ENCODE peak calls at places on chromosome 17, in ten cellular contexts. One of them, this sample, is unnamed.

GRCh38 chr17:20206068-20206467 is 196.9 kb downstream of the SPECC1 start:
- DNase-seq in LNCaP clone FGC: no peak
- DNase-seq in central memory CD8-positive, alpha-beta T cell: no peak
- DNase-seq in NCI-H510A treated with DMSO at 0.1 percent for 48 hours: peak
- DNase-seq in MV-4-11: no peak
- DNase-seq in kidney tubule cell: peak
- DNase-seq in myocyte: peak
- DNase-seq in adrenal gland: no peak
- DNase-seq in AML-193: no peak
- DNase-seq in SK-N-DZ: no peak
- DNase-seq in this sample: no peak

GRCh38 chr17:6072157-6072556 is 2.0 kb downstream of the WSCD1 start:
- DNase-seq in LNCaP clone FGC: no peak
- DNase-seq in central memory CD8-positive, alpha-beta T cell: no peak
- DNase-seq in NCI-H510A treated with DMSO at 0.1 percent for 48 hours: no peak
- DNase-seq in MV-4-11: peak
- DNase-seq in kidney tubule cell: peak
- DNase-seq in myocyte: peak
- DNase-seq in adrenal gland: no peak
- DNase-seq in AML-193: no peak
- DNase-seq in SK-N-DZ: no peak
- DNase-seq in this sample: no peak

GRCh38 chr17:65278050-65278819 is 141.1 kb downstream of the RGS9 start:
- DNase-seq in LNCaP clone FGC: peak
- DNase-seq in central memory CD8-positive, alpha-beta T cell: no peak
- DNase-seq in NCI-H510A treated with DMSO at 0.1 percent for 48 hours: peak
- DNase-seq in MV-4-11: no peak
- DNase-seq in kidney tubule cell: peak
- DNase-seq in myocyte: peak
- DNase-seq in adrenal gland: peak
- DNase-seq in AML-193: no peak
- DNase-seq in SK-N-DZ: peak
- DNase-seq in this sample: no peak

GRCh38 chr17:78184311-78184710 is 2.5 kb downstream of the TK1 start:
- DNase-seq in LNCaP clone FGC: peak
- DNase-seq in central memory CD8-positive, alpha-beta T cell: no peak
- DNase-seq in NCI-H510A treated with DMSO at 0.1 percent for 48 hours: no peak
- DNase-seq in MV-4-11: no peak
- DNase-seq in kidney tubule cell: peak
- DNase-seq in myocyte: no peak
- DNase-seq in adrenal gland: no peak
- DNase-seq in AML-193: no peak
- DNase-seq in SK-N-DZ: no peak
- DNase-seq in this sample: no peak

GRCh38 chr17:71975998-71976649 is 144.7 kb upstream of the SOX9 start:
- DNase-seq in LNCaP clone FGC: peak
- DNase-seq in central memory CD8-positive, alpha-beta T cell: no peak
- DNase-seq in NCI-H510A treated with DMSO at 0.1 percent for 48 hours: no peak
- DNase-seq in MV-4-11: peak
- DNase-seq in kidney tubule cell: peak
- DNase-seq in myocyte: peak
- DNase-seq in adrenal gland: peak
- DNase-seq in AML-193: no peak
- DNase-seq in SK-N-DZ: peak
- DNase-seq in this sample: peak

GRCh38 chr17:70308619-70309018 is 139.3 kb downstream of the KCNJ2 start:
- DNase-seq in LNCaP clone FGC: no peak
- DNase-seq in central memory CD8-positive, alpha-beta T cell: no peak
- DNase-seq in NCI-H510A treated with DMSO at 0.1 percent for 48 hours: no peak
- DNase-seq in MV-4-11: peak
- DNase-seq in kidney tubule cell: no peak
- DNase-seq in myocyte: no peak
- DNase-seq in adrenal gland: no peak
- DNase-seq in AML-193: no peak
- DNase-seq in SK-N-DZ: no peak
- DNase-seq in this sample: no peak

GRCh38 chr17:66451188-66452149 is 149.1 kb downstream of the PRKCA start:
- DNase-seq in LNCaP clone FGC: no peak
- DNase-seq in central memory CD8-positive, alpha-beta T cell: no peak
- DNase-seq in NCI-H510A treated with DMSO at 0.1 percent for 48 hours: no peak
- DNase-seq in MV-4-11: no peak
- DNase-seq in kidney tubule cell: peak
- DNase-seq in myocyte: no peak
- DNase-seq in adrenal gland: no peak
- DNase-seq in AML-193: no peak
- DNase-seq in SK-N-DZ: peak
- DNase-seq in this sample: no peak

GRCh38 chr17:14621826-14622621 is 321.1 kb downstream of the HS3ST3B1 start:
- DNase-seq in LNCaP clone FGC: no peak
- DNase-seq in central memory CD8-positive, alpha-beta T cell: no peak
- DNase-seq in NCI-H510A treated with DMSO at 0.1 percent for 48 hours: no peak
- DNase-seq in MV-4-11: peak
- DNase-seq in kidney tubule cell: no peak
- DNase-seq in myocyte: no peak
- DNase-seq in adrenal gland: no peak
- DNase-seq in AML-193: peak
- DNase-seq in SK-N-DZ: no peak
- DNase-seq in this sample: no peak

GRCh38 chr17:40035162-40035559 is 19.0 kb downstream of the MED24 start:
- DNase-seq in LNCaP clone FGC: no peak
- DNase-seq in central memory CD8-positive, alpha-beta T cell: no peak
- DNase-seq in NCI-H510A treated with DMSO at 0.1 percent for 48 hours: peak
- DNase-seq in MV-4-11: no peak
- DNase-seq in kidney tubule cell: no peak
- DNase-seq in myocyte: no peak
- DNase-seq in adrenal gland: no peak
- DNase-seq in AML-193: peak
- DNase-seq in SK-N-DZ: no peak
- DNase-seq in this sample: no peak

GRCh38 chr17:78939615-78940014 is 14.4 kb upstream of the TIMP2 start:
- DNase-seq in LNCaP clone FGC: no peak
- DNase-seq in central memory CD8-positive, alpha-beta T cell: no peak
- DNase-seq in NCI-H510A treated with DMSO at 0.1 percent for 48 hours: no peak
- DNase-seq in MV-4-11: no peak
- DNase-seq in kidney tubule cell: no peak
- DNase-seq in myocyte: peak
- DNase-seq in adrenal gland: no peak
- DNase-seq in AML-193: no peak
- DNase-seq in SK-N-DZ: no peak
- DNase-seq in this sample: no peak

GRCh38 chr17:70307430-70307829 is 138.1 kb downstream of the KCNJ2 start:
- DNase-seq in LNCaP clone FGC: no peak
- DNase-seq in central memory CD8-positive, alpha-beta T cell: no peak
- DNase-seq in NCI-H510A treated with DMSO at 0.1 percent for 48 hours: no peak
- DNase-seq in MV-4-11: no peak
- DNase-seq in kidney tubule cell: no peak
- DNase-seq in myocyte: peak
- DNase-seq in adrenal gland: no peak
- DNase-seq in AML-193: no peak
- DNase-seq in SK-N-DZ: no peak
- DNase-seq in this sample: no peak

GRCh38 chr17:70321388-70321787 is 152.1 kb downstream of the KCNJ2 start:
- DNase-seq in LNCaP clone FGC: no peak
- DNase-seq in central memory CD8-positive, alpha-beta T cell: no peak
- DNase-seq in NCI-H510A treated with DMSO at 0.1 percent for 48 hours: no peak
- DNase-seq in MV-4-11: no peak
- DNase-seq in kidney tubule cell: no peak
- DNase-seq in myocyte: no peak
- DNase-seq in adrenal gland: no peak
- DNase-seq in AML-193: no peak
- DNase-seq in SK-N-DZ: no peak
- DNase-seq in this sample: no peak

GRCh38 chr17:4980644-4981216 is 6.7 kb downstream of the CAMTA2 start:
- DNase-seq in LNCaP clone FGC: no peak
- DNase-seq in central memory CD8-positive, alpha-beta T cell: no peak
- DNase-seq in NCI-H510A treated with DMSO at 0.1 percent for 48 hours: peak
- DNase-seq in MV-4-11: peak
- DNase-seq in kidney tubule cell: peak
- DNase-seq in myocyte: peak
- DNase-seq in adrenal gland: no peak
- DNase-seq in AML-193: peak
- DNase-seq in SK-N-DZ: peak
- DNase-seq in this sample: no peak

GRCh38 chr17:75843577-75844529 is at the start of gene UNC13D:
- DNase-seq in LNCaP clone FGC: no peak
- DNase-seq in central memory CD8-positive, alpha-beta T cell: peak
- DNase-seq in NCI-H510A treated with DMSO at 0.1 percent for 48 hours: no peak
- DNase-seq in MV-4-11: peak
- DNase-seq in kidney tubule cell: no peak
- DNase-seq in myocyte: no peak
- DNase-seq in adrenal gland: peak
- DNase-seq in AML-193: peak
- DNase-seq in SK-N-DZ: peak
- DNase-seq in this sample: no peak

GRCh38 chr17:81417049-81417878 is 22.0 kb downstream of the BAHCC1 start:
- DNase-seq in LNCaP clone FGC: no peak
- DNase-seq in central memory CD8-positive, alpha-beta T cell: no peak
- DNase-seq in NCI-H510A treated with DMSO at 0.1 percent for 48 hours: no peak
- DNase-seq in MV-4-11: no peak
- DNase-seq in kidney tubule cell: no peak
- DNase-seq in myocyte: no peak
- DNase-seq in adrenal gland: no peak
- DNase-seq in AML-193: no peak
- DNase-seq in SK-N-DZ: no peak
- DNase-seq in this sample: no peak

GRCh38 chr17:57868007-57868774 is 18.3 kb upstream of the MRPS23 start:
- DNase-seq in LNCaP clone FGC: no peak
- DNase-seq in central memory CD8-positive, alpha-beta T cell: no peak
- DNase-seq in NCI-H510A treated with DMSO at 0.1 percent for 48 hours: no peak
- DNase-seq in MV-4-11: peak
- DNase-seq in kidney tubule cell: peak
- DNase-seq in myocyte: peak
- DNase-seq in adrenal gland: peak
- DNase-seq in AML-193: peak
- DNase-seq in SK-N-DZ: peak
- DNase-seq in this sample: no peak

GRCh38 chr17:60601443-60602384 is 1.7 kb downstream of the PPM1D start:
- DNase-seq in LNCaP clone FGC: peak
- DNase-seq in central memory CD8-positive, alpha-beta T cell: no peak
- DNase-seq in NCI-H510A treated with DMSO at 0.1 percent for 48 hours: peak
- DNase-seq in MV-4-11: peak
- DNase-seq in kidney tubule cell: peak
- DNase-seq in myocyte: peak
- DNase-seq in adrenal gland: peak
- DNase-seq in AML-193: peak
- DNase-seq in SK-N-DZ: peak
- DNase-seq in this sample: peak

GRCh38 chr17:2689411-2690164 is 22.0 kb downstream of the CLUH start:
- DNase-seq in LNCaP clone FGC: no peak
- DNase-seq in central memory CD8-positive, alpha-beta T cell: peak
- DNase-seq in NCI-H510A treated with DMSO at 0.1 percent for 48 hours: no peak
- DNase-seq in MV-4-11: no peak
- DNase-seq in kidney tubule cell: no peak
- DNase-seq in myocyte: no peak
- DNase-seq in adrenal gland: peak
- DNase-seq in AML-193: no peak
- DNase-seq in SK-N-DZ: no peak
- DNase-seq in this sample: no peak

GRCh38 chr17:75465039-75465438 is 8.6 kb downstream of the TMEM94 start:
- DNase-seq in LNCaP clone FGC: no peak
- DNase-seq in central memory CD8-positive, alpha-beta T cell: no peak
- DNase-seq in NCI-H510A treated with DMSO at 0.1 percent for 48 hours: no peak
- DNase-seq in MV-4-11: no peak
- DNase-seq in kidney tubule cell: no peak
- DNase-seq in myocyte: no peak
- DNase-seq in adrenal gland: no peak
- DNase-seq in AML-193: no peak
- DNase-seq in SK-N-DZ: no peak
- DNase-seq in this sample: no peak

GRCh38 chr17:47872651-47873161 is 21.7 kb upstream of the SP6 start:
- DNase-seq in LNCaP clone FGC: no peak
- DNase-seq in central memory CD8-positive, alpha-beta T cell: no peak
- DNase-seq in NCI-H510A treated with DMSO at 0.1 percent for 48 hours: no peak
- DNase-seq in MV-4-11: no peak
- DNase-seq in kidney tubule cell: no peak
- DNase-seq in myocyte: no peak
- DNase-seq in adrenal gland: no peak
- DNase-seq in AML-193: no peak
- DNase-seq in SK-N-DZ: no peak
- DNase-seq in this sample: no peak

GRCh38 chr17:17812211-17813054 is 24.4 kb downstream of the SREBF1 start:
- DNase-seq in LNCaP clone FGC: no peak
- DNase-seq in central memory CD8-positive, alpha-beta T cell: peak
- DNase-seq in NCI-H510A treated with DMSO at 0.1 percent for 48 hours: no peak
- DNase-seq in MV-4-11: no peak
- DNase-seq in kidney tubule cell: peak
- DNase-seq in myocyte: peak
- DNase-seq in adrenal gland: peak
- DNase-seq in AML-193: peak
- DNase-seq in SK-N-DZ: peak
- DNase-seq in this sample: no peak

GRCh38 chr17:42767512-42767911 is 5.7 kb upstream of the VPS25 start:
- DNase-seq in LNCaP clone FGC: no peak
- DNase-seq in central memory CD8-positive, alpha-beta T cell: no peak
- DNase-seq in NCI-H510A treated with DMSO at 0.1 percent for 48 hours: no peak
- DNase-seq in MV-4-11: no peak
- DNase-seq in kidney tubule cell: no peak
- DNase-seq in myocyte: no peak
- DNase-seq in adrenal gland: no peak
- DNase-seq in AML-193: peak
- DNase-seq in SK-N-DZ: no peak
- DNase-seq in this sample: no peak

GRCh38 chr17:3558603-3559269 is 1.1 kb upstream of the TRPV3 start:
- DNase-seq in LNCaP clone FGC: no peak
- DNase-seq in central memory CD8-positive, alpha-beta T cell: no peak
- DNase-seq in NCI-H510A treated with DMSO at 0.1 percent for 48 hours: peak
- DNase-seq in MV-4-11: peak
- DNase-seq in kidney tubule cell: peak
- DNase-seq in myocyte: peak
- DNase-seq in adrenal gland: no peak
- DNase-seq in AML-193: no peak
- DNase-seq in SK-N-DZ: no peak
- DNase-seq in this sample: peak

GRCh38 chr17:77882481-77883212 is 75.9 kb upstream of the TNRC6C start:
- DNase-seq in LNCaP clone FGC: no peak
- DNase-seq in central memory CD8-positive, alpha-beta T cell: peak
- DNase-seq in NCI-H510A treated with DMSO at 0.1 percent for 48 hours: peak
- DNase-seq in MV-4-11: peak
- DNase-seq in kidney tubule cell: peak
- DNase-seq in myocyte: no peak
- DNase-seq in adrenal gland: peak
- DNase-seq in AML-193: peak
- DNase-seq in SK-N-DZ: peak
- DNase-seq in this sample: no peak

GRCh38 chr17:47686276-47686635 is 7.7 kb upstream of the TBKBP1 start:
- DNase-seq in LNCaP clone FGC: no peak
- DNase-seq in central memory CD8-positive, alpha-beta T cell: no peak
- DNase-seq in NCI-H510A treated with DMSO at 0.1 percent for 48 hours: no peak
- DNase-seq in MV-4-11: no peak
- DNase-seq in kidney tubule cell: peak
- DNase-seq in myocyte: no peak
- DNase-seq in adrenal gland: no peak
- DNase-seq in AML-193: no peak
- DNase-seq in SK-N-DZ: no peak
- DNase-seq in this sample: no peak

GRCh38 chr17:65920996-65921395 is 270.9 kb downstream of the CEP112 start:
- DNase-seq in LNCaP clone FGC: no peak
- DNase-seq in central memory CD8-positive, alpha-beta T cell: no peak
- DNase-seq in NCI-H510A treated with DMSO at 0.1 percent for 48 hours: no peak
- DNase-seq in MV-4-11: no peak
- DNase-seq in kidney tubule cell: no peak
- DNase-seq in myocyte: no peak
- DNase-seq in adrenal gland: no peak
- DNase-seq in AML-193: no peak
- DNase-seq in SK-N-DZ: no peak
- DNase-seq in this sample: no peak

GRCh38 chr17:29177871-29178749 is 2.1 kb downstream of the MYO18A start:
- DNase-seq in LNCaP clone FGC: no peak
- DNase-seq in central memory CD8-positive, alpha-beta T cell: no peak
- DNase-seq in NCI-H510A treated with DMSO at 0.1 percent for 48 hours: peak
- DNase-seq in MV-4-11: no peak
- DNase-seq in kidney tubule cell: peak
- DNase-seq in myocyte: no peak
- DNase-seq in adrenal gland: no peak
- DNase-seq in AML-193: no peak
- DNase-seq in SK-N-DZ: no peak
- DNase-seq in this sample: no peak

GRCh38 chr17:32926183-32926582 is 1.8 kb upstream of the TMEM98 start:
- DNase-seq in LNCaP clone FGC: no peak
- DNase-seq in central memory CD8-positive, alpha-beta T cell: no peak
- DNase-seq in NCI-H510A treated with DMSO at 0.1 percent for 48 hours: no peak
- DNase-seq in MV-4-11: no peak
- DNase-seq in kidney tubule cell: no peak
- DNase-seq in myocyte: no peak
- DNase-seq in adrenal gland: no peak
- DNase-seq in AML-193: no peak
- DNase-seq in SK-N-DZ: no peak
- DNase-seq in this sample: no peak